ENCODE peak calls at places on chromosomes 7 and 10, in eight cellular contexts. One of them, this sample, is unnamed.

GRCh38 chr7:50707607-50708006 is 75.1 kb downstream of the GRB10 start:
- DNase-seq in GM12865: no peak
- DNase-seq in left ventricle myocardium inferior: no peak
- DNase-seq in left lung: no peak
- DNase-seq in IMR-90: no peak
- DNase-seq in heart right ventricle: no peak
- DNase-seq in B cell: no peak
- DNase-seq in ascending aorta: no peak
- DNase-seq in this sample: no peak

GRCh38 chr7:102122026-102122425 is 164.6 kb upstream of the SH2B2 start:
- DNase-seq in B cell: no peak
- DNase-seq in heart right ventricle: no peak
- DNase-seq in ascending aorta: no peak
- DNase-seq in left lung: no peak
- DNase-seq in IMR-90: peak; percentile 61
- DNase-seq in GM12865: peak; percentile 66
- DNase-seq in left ventricle myocardium inferior: no peak
- DNase-seq in this sample: no peak

GRCh38 chr10:69659286-69660027 is 29.4 kb downstream of the FAM241B start:
- DNase-seq in heart right ventricle: no peak
- DNase-seq in left lung: no peak
- DNase-seq in GM12865: no peak
- DNase-seq in B cell: no peak
- DNase-seq in IMR-90: no peak
- DNase-seq in left ventricle myocardium inferior: no peak
- DNase-seq in ascending aorta: no peak
- DNase-seq in this sample: no peak

GRCh38 chr10:112295853-112296830 is 12.9 kb downstream of the TECTB start:
- DNase-seq in left lung: peak; percentile 48
- DNase-seq in IMR-90: peak; percentile 71
- DNase-seq in heart right ventricle: peak; percentile 69
- DNase-seq in B cell: no peak
- DNase-seq in ascending aorta: no peak
- DNase-seq in GM12865: no peak
- DNase-seq in left ventricle myocardium inferior: peak; percentile 58
- DNase-seq in this sample: no peak

GRCh38 chr10:753530-753929 is 64.1 kb upstream of the DIP2C start:
- DNase-seq in heart right ventricle: no peak
- DNase-seq in B cell: no peak
- DNase-seq in GM12865: no peak
- DNase-seq in left lung: no peak
- DNase-seq in ascending aorta: no peak
- DNase-seq in left ventricle myocardium inferior: no peak
- DNase-seq in IMR-90: no peak
- DNase-seq in this sample: no peak

GRCh38 chr7:33157781-33158180 is 28.4 kb downstream of the BBS9 start:
- DNase-seq in IMR-90: peak; percentile 17
- DNase-seq in GM12865: no peak
- DNase-seq in left ventricle myocardium inferior: no peak
- DNase-seq in B cell: no peak
- DNase-seq in heart right ventricle: no peak
- DNase-seq in left lung: no peak
- DNase-seq in ascending aorta: no peak
- DNase-seq in this sample: no peak

GRCh38 chr7:51250517-51250916 is 66.1 kb downstream of the COBL start:
- DNase-seq in heart right ventricle: no peak
- DNase-seq in ascending aorta: no peak
- DNase-seq in left lung: no peak
- DNase-seq in IMR-90: no peak
- DNase-seq in B cell: no peak
- DNase-seq in left ventricle myocardium inferior: no peak
- DNase-seq in GM12865: no peak
- DNase-seq in this sample: no peak

GRCh38 chr10:277963-278362 is 142.7 kb downstream of the ZMYND11 start:
- DNase-seq in IMR-90: no peak
- DNase-seq in left lung: no peak
- DNase-seq in B cell: no peak
- DNase-seq in heart right ventricle: no peak
- DNase-seq in ascending aorta: no peak
- DNase-seq in GM12865: no peak
- DNase-seq in left ventricle myocardium inferior: no peak
- DNase-seq in this sample: no peak

GRCh38 chr10:132714096-132714721 is 71.7 kb downstream of the NKX6-2 start:
- DNase-seq in left lung: no peak
- DNase-seq in B cell: no peak
- DNase-seq in IMR-90: no peak
- DNase-seq in ascending aorta: peak; percentile 46
- DNase-seq in heart right ventricle: peak; percentile 38
- DNase-seq in GM12865: no peak
- DNase-seq in left ventricle myocardium inferior: peak; percentile 16
- DNase-seq in this sample: peak; percentile 72

GRCh38 chr7:33716581-33717477 is 188.5 kb upstream of the BMPER start:
- DNase-seq in GM12865: peak; percentile 27
- DNase-seq in heart right ventricle: no peak
- DNase-seq in left lung: no peak
- DNase-seq in ascending aorta: no peak
- DNase-seq in B cell: no peak
- DNase-seq in IMR-90: peak; percentile 66
- DNase-seq in left ventricle myocardium inferior: no peak
- DNase-seq in this sample: no peak

GRCh38 chr10:122181055-122181732 is 89.9 kb upstream of the BTBD16 start:
- DNase-seq in IMR-90: peak; percentile 77
- DNase-seq in GM12865: no peak
- DNase-seq in left ventricle myocardium inferior: no peak
- DNase-seq in left lung: no peak
- DNase-seq in heart right ventricle: no peak
- DNase-seq in ascending aorta: no peak
- DNase-seq in B cell: no peak
- DNase-seq in this sample: no peak

GRCh38 chr10:131997366-131998049 is 15.8 kb upstream of the BNIP3 start:
- DNase-seq in left lung: peak; percentile 83
- DNase-seq in B cell: no peak
- DNase-seq in GM12865: no peak
- DNase-seq in ascending aorta: peak; percentile 83
- DNase-seq in heart right ventricle: peak; percentile 37
- DNase-seq in left ventricle myocardium inferior: peak; percentile 59
- DNase-seq in IMR-90: peak; percentile 90
- DNase-seq in this sample: no peak

GRCh38 chr10:103590744-103591291 is 97.3 kb downstream of the NEURL1 start:
- DNase-seq in left lung: no peak
- DNase-seq in B cell: no peak
- DNase-seq in ascending aorta: no peak
- DNase-seq in left ventricle myocardium inferior: no peak
- DNase-seq in IMR-90: no peak
- DNase-seq in GM12865: no peak
- DNase-seq in heart right ventricle: no peak
- DNase-seq in this sample: no peak

GRCh38 chr10:103593022-103593570 is 99.6 kb downstream of the NEURL1 start:
- DNase-seq in GM12865: no peak
- DNase-seq in left lung: no peak
- DNase-seq in B cell: no peak
- DNase-seq in ascending aorta: no peak
- DNase-seq in left ventricle myocardium inferior: no peak
- DNase-seq in heart right ventricle: no peak
- DNase-seq in IMR-90: no peak
- DNase-seq in this sample: no peak

GRCh38 chr10:103594326-103594725 is 100.8 kb downstream of the NEURL1 start:
- DNase-seq in IMR-90: no peak
- DNase-seq in left lung: no peak
- DNase-seq in heart right ventricle: no peak
- DNase-seq in left ventricle myocardium inferior: no peak
- DNase-seq in B cell: no peak
- DNase-seq in ascending aorta: no peak
- DNase-seq in GM12865: no peak
- DNase-seq in this sample: no peak

GRCh38 chr10:103590060-103590459 is 96.6 kb downstream of the NEURL1 start:
- DNase-seq in GM12865: no peak
- DNase-seq in ascending aorta: no peak
- DNase-seq in heart right ventricle: no peak
- DNase-seq in left ventricle myocardium inferior: no peak
- DNase-seq in left lung: no peak
- DNase-seq in IMR-90: no peak
- DNase-seq in B cell: no peak
- DNase-seq in this sample: no peak

DNA sequence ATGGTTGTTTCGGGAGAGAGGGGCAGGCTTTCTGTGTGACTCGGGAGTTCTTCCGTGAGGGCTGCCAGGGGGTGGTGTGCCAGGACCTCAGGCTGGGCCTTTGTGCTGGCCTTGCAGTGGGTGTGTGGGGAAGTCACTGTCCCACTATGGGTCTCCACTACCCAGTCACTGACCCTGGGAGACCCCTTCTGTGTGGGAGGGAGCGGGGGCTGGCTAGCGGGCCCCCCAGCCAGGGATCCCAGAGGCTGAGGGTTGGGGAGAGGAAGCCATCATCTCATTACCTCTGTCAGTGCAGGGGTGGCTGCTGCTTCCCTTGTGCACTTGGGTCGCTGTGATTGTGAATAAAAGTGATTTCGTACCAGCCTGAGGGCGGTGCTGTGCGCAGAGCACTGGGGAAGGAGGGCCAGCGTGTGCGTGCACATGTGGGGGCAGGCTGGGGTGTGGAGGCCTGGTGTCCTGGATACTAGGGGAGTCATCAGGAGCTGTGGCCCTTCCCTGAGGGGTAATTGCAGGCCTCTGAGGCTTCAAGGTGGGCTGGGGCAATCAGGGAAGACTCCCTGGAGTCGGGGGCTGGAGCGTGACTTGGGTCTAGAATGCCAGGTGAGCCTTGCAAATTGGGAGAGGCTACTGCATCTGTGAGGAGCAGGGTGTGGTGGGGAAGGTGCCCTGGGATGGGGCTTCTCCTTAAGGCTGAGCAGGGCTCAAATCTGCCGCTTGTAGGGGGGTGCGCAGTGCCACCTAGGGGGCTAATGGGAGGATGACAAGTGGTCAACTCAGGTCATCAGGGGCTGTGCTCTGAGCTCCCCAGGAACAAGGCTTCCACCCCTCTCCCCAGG is 98.9 kb downstream of the NEURL1 start:
- DNase-seq in ascending aorta: no peak
- DNase-seq in heart right ventricle: no peak
- DNase-seq in left ventricle myocardium inferior: no peak
- DNase-seq in IMR-90: peak; percentile 38
- DNase-seq in GM12865: peak; percentile 69
- DNase-seq in B cell: peak; percentile 78
- DNase-seq in left lung: no peak
- DNase-seq in this sample: peak; percentile 55
- TF ChIP-seq CTCF in ascending aorta: peak; percentile 41
- TF ChIP-seq CTCF in heart right ventricle: peak; percentile 61
- TF ChIP-seq CTCF in left ventricle myocardium inferior: peak; percentile 64
- TF ChIP-seq CTCF in IMR-90: peak; percentile 63
- TF ChIP-seq CTCF in GM12865: peak; percentile 90
- TF ChIP-seq CTCF in B cell: peak; percentile 73
- TF ChIP-seq CTCF in left lung: peak; percentile 40
- TF ChIP-seq CTCF in this sample: peak; percentile 70

GRCh38 chr7:98724591-98724990 is 107.5 kb downstream of the NPTX2 start:
- DNase-seq in left lung: no peak
- DNase-seq in ascending aorta: no peak
- DNase-seq in left ventricle myocardium inferior: no peak
- DNase-seq in B cell: no peak
- DNase-seq in IMR-90: no peak
- DNase-seq in GM12865: no peak
- DNase-seq in heart right ventricle: no peak
- DNase-seq in this sample: no peak
- TF ChIP-seq CTCF in left lung: no peak
- TF ChIP-seq CTCF in ascending aorta: no peak
- TF ChIP-seq CTCF in left ventricle myocardium inferior: no peak
- TF ChIP-seq CTCF in B cell: no peak
- TF ChIP-seq CTCF in IMR-90: no peak
- TF ChIP-seq CTCF in GM12865: no peak
- TF ChIP-seq CTCF in heart right ventricle: no peak
- TF ChIP-seq CTCF in this sample: no peak

GRCh38 chr7:100192951-100193350 is 15.2 kb downstream of the STAG3 start:
- DNase-seq in left lung: no peak
- DNase-seq in B cell: no peak
- DNase-seq in ascending aorta: no peak
- DNase-seq in left ventricle myocardium inferior: no peak
- DNase-seq in GM12865: no peak
- DNase-seq in heart right ventricle: no peak
- DNase-seq in IMR-90: no peak
- DNase-seq in this sample: no peak

GRCh38 chr7:100190059-100190711 is 12.5 kb downstream of the STAG3 start:
- DNase-seq in GM12865: peak; percentile 74
- DNase-seq in B cell: no peak
- DNase-seq in ascending aorta: no peak
- DNase-seq in left ventricle myocardium inferior: no peak
- DNase-seq in heart right ventricle: no peak
- DNase-seq in left lung: no peak
- DNase-seq in IMR-90: peak; percentile 62
- DNase-seq in this sample: no peak

GRCh38 chr7:100191775-100192174 is 14.1 kb downstream of the STAG3 start:
- DNase-seq in left ventricle myocardium inferior: no peak
- DNase-seq in IMR-90: peak; percentile 78
- DNase-seq in ascending aorta: no peak
- DNase-seq in B cell: no peak
- DNase-seq in heart right ventricle: no peak
- DNase-seq in GM12865: no peak
- DNase-seq in left lung: no peak
- DNase-seq in this sample: no peak

DNA sequence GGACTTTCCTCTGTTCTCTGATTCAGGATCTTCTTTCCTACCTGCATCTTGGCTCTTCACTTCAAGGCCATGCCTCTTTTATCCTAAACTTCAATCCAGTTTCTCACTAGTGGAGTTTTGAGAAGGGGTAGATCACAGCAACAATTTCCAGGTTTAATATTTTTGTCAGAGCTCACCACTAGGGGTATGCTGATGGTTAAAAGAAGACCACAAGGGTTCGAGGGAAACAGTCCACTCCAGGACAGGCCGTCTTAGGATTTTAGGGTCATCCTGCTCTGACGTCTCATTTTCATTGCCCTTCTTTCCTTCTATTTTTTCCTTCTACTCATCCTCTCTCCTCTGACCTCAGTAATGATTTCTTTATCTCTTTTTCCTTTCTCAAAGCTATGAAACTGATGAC is 11.3 kb downstream of the STAG3 start:
- DNase-seq in left lung: no peak
- DNase-seq in IMR-90: no peak
- DNase-seq in heart right ventricle: no peak
- DNase-seq in ascending aorta: no peak
- DNase-seq in B cell: no peak
- DNase-seq in left ventricle myocardium inferior: no peak
- DNase-seq in GM12865: no peak
- DNase-seq in this sample: no peak
- TF ChIP-seq CTCF in left lung: no peak
- TF ChIP-seq CTCF in IMR-90: peak; percentile 5
- TF ChIP-seq CTCF in heart right ventricle: no peak
- TF ChIP-seq CTCF in ascending aorta: no peak
- TF ChIP-seq CTCF in B cell: no peak
- TF ChIP-seq CTCF in left ventricle myocardium inferior: no peak
- TF ChIP-seq CTCF in GM12865: no peak
- TF ChIP-seq CTCF in this sample: peak; percentile 29

DNA sequence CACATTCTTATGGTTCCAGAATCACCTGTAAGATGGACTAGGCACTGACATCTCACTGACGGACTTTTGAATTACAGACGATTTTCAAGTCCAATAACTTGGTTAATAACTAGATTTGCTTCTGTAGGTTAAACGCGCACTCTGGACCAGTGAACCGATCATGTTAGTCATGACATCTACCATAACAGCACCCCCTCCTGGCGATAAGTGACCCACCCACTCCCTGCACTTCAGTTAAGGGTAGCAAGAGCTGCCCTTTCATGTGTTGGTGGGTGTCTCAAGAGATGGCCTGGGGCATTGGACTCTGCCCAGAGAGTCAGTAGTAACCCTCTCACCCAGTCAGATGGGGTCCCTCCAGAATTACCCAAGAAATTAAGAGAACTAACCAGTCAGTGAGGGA is 12.9 kb downstream of the GRM8 start:
- DNase-seq in left ventricle myocardium inferior: no peak
- DNase-seq in left lung: no peak
- DNase-seq in B cell: no peak
- DNase-seq in ascending aorta: no peak
- DNase-seq in GM12865: peak; percentile 20
- DNase-seq in IMR-90: no peak
- DNase-seq in heart right ventricle: no peak
- DNase-seq in this sample: no peak
- TF ChIP-seq CTCF in left ventricle myocardium inferior: no peak
- TF ChIP-seq CTCF in left lung: no peak
- TF ChIP-seq CTCF in B cell: no peak
- TF ChIP-seq CTCF in ascending aorta: no peak
- TF ChIP-seq CTCF in GM12865: peak; percentile 46
- TF ChIP-seq CTCF in IMR-90: no peak
- TF ChIP-seq CTCF in heart right ventricle: no peak
- TF ChIP-seq CTCF in this sample: no peak

This sample was measured in neural crest cell.